ENCODE peak calls at places on chromosomes 3 and 15, in seven cellular contexts. Q is mammary epithelial cell, Z is H1, K is fibroblast of pulmonary artery, R is PC-3, D is neural progenitor cell, N is cardiac fibroblast. B is an unnamed sample.

GRCh38 chr15:76221085-76221767 is 90.0 kb downstream of the ETFA start:
- DNase-seq in Q (no peak), R (no peak), N (no peak), Z (no peak), K (no peak), D (no peak), B (no peak)

GRCh38 chr15:65529754-65530317 is 427 bp upstream of the HACD3 start:
- DNase-seq in N (no peak), Q (no peak), Z (no peak), R (no peak), D (no peak), K (no peak), B (no peak)

GRCh38 chr3:2133191-2133590 is 34.5 kb downstream of the CNTN4 start:
- DNase-seq in R (no peak), Z (no peak), D (no peak), N (no peak), Q (no peak), K (no peak), B (no peak)

GRCh38 chr3:130894130-130894872 is 417 bp downstream of the ATP2C1 start:
- DNase-seq in N (peak), D (peak), Q (no peak), K (peak), R (no peak), Z (no peak), B (peak)

GRCh38 chr15:23687143-23687470 is at the start of gene NDN:
- DNase-seq in Q (no peak), Z (peak), R (no peak), K (peak), N (peak), D (peak), B (peak)

GRCh38 chr15:21261396-21261964 is 178.8 kb downstream of the POTEB3 start:
- DNase-seq in Q (peak), Z (no peak), R (peak), K (no peak), N (no peak), D (no peak), B (peak)

GRCh38 chr3:7444886-7445285 is 584.0 kb downstream of the GRM7 start:
- DNase-seq in D (no peak), Z (no peak), Q (no peak), N (no peak), K (no peak), R (no peak), B (no peak)

GRCh38 chr15:47514251-47514652 is 203.1 kb upstream of the SEMA6D start:
- DNase-seq in N (peak), K (peak), D (no peak), Z (no peak), R (peak), Q (peak), B (peak)

GRCh38 chr3:173510565-173510964 is 113.0 kb downstream of the NLGN1 start:
- DNase-seq in Z (no peak), K (no peak), R (no peak), N (no peak), Q (no peak), D (no peak), B (no peak)

GRCh38 chr15:25805006-25805405 is 58.1 kb downstream of the ATP10A start:
- DNase-seq in Q (no peak), K (no peak), D (no peak), Z (no peak), N (no peak), R (peak), B (no peak)

GRCh38 chr3:184918741-184919140 is 106.8 kb downstream of the VPS8 start:
- DNase-seq in K (no peak), N (no peak), Q (no peak), D (no peak), R (no peak), Z (no peak), B (no peak)

GRCh38 chr3:155233213-155233612 is 60.3 kb downstream of the STRIT1 start:
- DNase-seq in N (peak), Q (peak), Z (no peak), D (no peak), R (peak), K (peak), B (peak)

GRCh38 chr15:32889189-32889588 is 171.4 kb downstream of the GREM1 start:
- DNase-seq in Z (no peak), K (no peak), D (no peak), N (no peak), R (no peak), Q (no peak), B (no peak)

GRCh38 chr3:70658779-70659310 is 346.4 kb upstream of the MDFIC2 start:
- DNase-seq in D (no peak), Z (no peak), N (no peak), R (no peak), K (no peak), Q (no peak), B (no peak)

GRCh38 chr3:182760576-182761164 is 32.6 kb upstream of the ATP11B start:
- DNase-seq in K (no peak), D (no peak), Z (no peak), R (no peak), Q (no peak), N (peak), B (no peak)

GRCh38 chr3:172973799-172974198 is 167.2 kb downstream of the SPATA16 start:
- DNase-seq in R (no peak), Q (no peak), D (no peak), K (no peak), N (no peak), Z (no peak), B (no peak)

DNA sequence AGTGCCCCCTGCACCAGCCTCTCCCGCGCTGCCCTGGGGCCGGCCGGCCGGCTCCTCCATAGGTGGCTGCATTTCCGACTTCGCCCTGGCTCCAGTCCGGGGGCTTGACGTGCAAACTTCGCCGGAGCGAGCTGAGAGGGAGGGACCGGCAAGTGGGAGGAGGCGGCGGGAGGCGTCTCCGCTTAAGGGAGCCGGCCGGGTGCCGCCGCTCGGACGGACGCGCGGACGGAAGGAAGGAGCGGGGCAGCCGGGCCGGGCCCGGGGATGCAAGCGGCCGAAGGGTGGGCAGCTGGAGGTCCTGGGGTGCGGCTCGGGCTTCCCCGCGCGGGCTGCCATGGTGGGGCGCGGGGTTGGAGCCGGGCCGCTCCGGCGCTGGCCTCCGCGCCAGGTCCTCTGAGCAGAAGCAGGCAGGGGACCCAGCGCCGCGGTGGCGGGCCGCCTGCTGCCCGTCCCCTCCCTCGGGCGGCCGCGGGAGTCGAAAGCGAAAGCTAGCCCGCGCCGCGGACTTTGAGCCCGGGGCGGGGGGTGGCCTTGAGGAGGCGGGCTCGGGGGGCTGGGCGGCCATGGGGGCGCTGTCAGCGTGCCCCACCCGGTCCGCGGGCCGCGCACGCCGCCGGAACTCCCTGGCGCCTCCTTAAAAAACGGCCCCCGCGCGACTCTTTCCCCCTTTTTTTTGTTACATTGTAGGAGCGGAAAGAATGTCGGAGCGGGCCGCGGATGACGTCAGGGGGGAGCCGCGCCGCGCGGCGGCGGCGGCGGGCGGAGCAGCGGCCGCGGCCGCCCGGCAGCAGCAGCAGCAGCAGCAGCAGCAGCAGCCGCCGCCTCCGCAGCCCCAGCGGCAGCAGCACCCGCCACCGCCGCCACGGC is at the start of gene SCAANT1:
- DNase-seq in D (peak), K (peak), Q (peak), N (peak), Z (peak), R (peak), B (peak)
- TF ChIP-seq CTCF in D (no peak), K (no peak), Q (no peak), N (no peak), Z (no peak), R (no peak), B (no peak)

GRCh38 chr3:50137567-50137966 is 17.6 kb upstream of the SEMA3F start:
- DNase-seq in Z (no peak), K (no peak), N (no peak), Q (no peak), D (no peak), R (no peak), B (no peak)

GRCh38 chr3:50139308-50139707 is 15.8 kb upstream of the SEMA3F start:
- DNase-seq in K (no peak), Z (peak), D (peak), N (no peak), R (no peak), Q (no peak), B (no peak)

GRCh38 chr3:50136714-50137405 is 18.3 kb upstream of the SEMA3F start:
- DNase-seq in K (no peak), Z (no peak), Q (no peak), R (no peak), N (no peak), D (no peak), B (no peak)

GRCh38 chr3:50139718-50140423 is 15.3 kb upstream of the SEMA3F start:
- DNase-seq in K (no peak), Q (no peak), R (no peak), N (no peak), D (no peak), Z (no peak), B (no peak)

DNA sequence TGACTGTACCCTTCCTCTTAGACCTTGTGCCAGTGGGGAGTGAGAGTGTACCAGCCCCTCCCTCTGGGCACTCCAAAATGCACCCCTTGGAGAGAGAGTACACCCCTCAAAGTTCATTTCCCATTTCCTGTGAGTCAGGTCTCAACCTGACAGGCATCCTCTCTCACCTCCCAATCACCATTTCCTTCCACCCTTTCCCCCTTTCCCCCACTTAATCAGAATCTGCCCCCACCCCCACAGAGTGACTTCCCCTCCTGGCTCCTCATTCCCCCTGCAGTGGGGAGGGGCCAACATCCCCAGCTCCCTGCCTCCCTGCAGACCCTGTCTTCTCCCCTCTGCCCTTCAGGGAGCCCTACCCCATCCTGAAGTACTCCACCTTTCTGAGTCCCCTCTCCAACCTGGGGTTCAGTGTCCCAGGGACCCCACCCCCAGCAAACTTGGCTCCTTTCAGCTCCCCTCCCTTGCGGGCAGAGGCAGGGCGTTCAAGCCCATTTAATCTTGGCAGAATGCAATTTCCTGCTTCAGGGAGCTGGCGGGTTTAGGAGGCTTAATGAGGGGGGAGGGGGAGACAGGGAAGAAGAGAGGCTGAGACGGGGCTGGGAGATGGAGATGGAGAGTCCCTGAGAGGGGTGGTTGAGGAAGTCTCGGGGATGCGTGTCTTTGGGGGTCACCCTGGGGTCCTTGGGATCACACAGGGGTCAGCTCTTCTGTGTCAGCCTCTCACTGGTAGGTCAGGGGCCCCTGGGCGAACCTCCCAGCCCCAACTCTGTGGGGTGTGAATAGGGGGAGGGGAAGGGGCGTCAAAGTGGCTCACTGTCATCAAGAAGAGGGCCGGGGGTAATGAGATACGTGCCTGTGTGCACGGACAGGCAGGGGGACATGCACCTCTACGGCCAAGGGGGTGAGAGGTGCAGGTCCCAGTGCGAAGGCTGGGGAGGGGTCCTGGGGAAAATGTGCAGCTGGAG is 16.6 kb upstream of the SEMA3F start:
- DNase-seq in D (peak), N (peak), K (no peak), R (peak), Q (no peak), Z (peak), B (no peak)
- H3K4me3 ChIP-seq in D (peak), N (no peak), K (peak), R (peak), Q (no peak), Z (no peak), B (no peak)

GRCh38 chr15:43943511-43943910 is 116.7 kb downstream of the WDR76 start:
- DNase-seq in Q (no peak), R (no peak), K (no peak), Z (no peak), N (peak), D (no peak), B (peak)

GRCh38 chr15:43941071-43941470 is 114.3 kb downstream of the WDR76 start:
- DNase-seq in N (no peak), R (no peak), D (no peak), K (no peak), Q (no peak), Z (no peak), B (no peak)

GRCh38 chr15:43941555-43941954 is 114.8 kb downstream of the WDR76 start:
- DNase-seq in N (no peak), K (no peak), D (no peak), Z (no peak), R (no peak), Q (no peak), B (no peak)

GRCh38 chr15:43942157-43942556 is 115.4 kb downstream of the WDR76 start:
- DNase-seq in R (no peak), N (no peak), D (no peak), K (no peak), Z (no peak), Q (no peak), B (no peak)

GRCh38 chr15:43939070-43939469 is 112.3 kb downstream of the WDR76 start:
- DNase-seq in K (peak), R (peak), Z (peak), N (peak), Q (no peak), D (no peak), B (peak)
- TF ChIP-seq CTCF in K (peak), R (peak), Z (peak), N (peak), Q (peak), D (peak), B (peak)

GRCh38 chr3:40169983-40170382 is 139.5 kb upstream of the EIF1B start:
- DNase-seq in Z (no peak), N (no peak), Q (no peak), D (no peak), K (no peak), R (no peak), B (no peak)
- H3K4me3 ChIP-seq in Z (no peak), N (no peak), Q (no peak), D (no peak), K (no peak), R (no peak), B (no peak)

GRCh38 chr3:157067114-157067513 is 92.8 kb downstream of the CCNL1 start:
- DNase-seq in R (no peak), Z (no peak), N (no peak), Q (no peak), K (no peak), D (no peak), B (no peak)
- TF ChIP-seq CTCF in R (no peak), Z (no peak), N (no peak), Q (no peak), K (peak), D (no peak), B (peak)

GRCh38 chr15:89429986-89430385 is 66.4 kb downstream of the RHCG start:
- DNase-seq in R (no peak), Z (no peak), K (no peak), N (no peak), D (no peak), Q (no peak), B (no peak)
- H3K4me3 ChIP-seq in R (peak), Z (no peak), K (no peak), N (no peak), D (no peak), Q (no peak), B (no peak)

GRCh38 chr15:52528465-52529288 is at the start of gene MYO5A:
- DNase-seq in D (peak), R (peak), K (peak), Q (peak), N (peak), Z (peak), B (peak)
- TF ChIP-seq CTCF in D (no peak), R (no peak), K (no peak), Q (no peak), N (no peak), Z (no peak), B (no peak)

GRCh38 chr3:119809249-119810017 is 27.5 kb downstream of the NR1I2 start:
- DNase-seq in N (no peak), Z (no peak), D (no peak), Q (no peak), R (no peak), K (no peak), B (no peak)
- H3K4me3 ChIP-seq in N (peak), Z (peak), D (no peak), Q (peak), R (no peak), K (peak), B (peak)

GRCh38 chr3:128407247-128407646 is 59.4 kb downstream of the DNAJB8 start:
- DNase-seq in N (no peak), K (no peak), D (no peak), Q (no peak), R (no peak), Z (no peak), B (no peak)

GRCh38 chr3:128409621-128410581 is 56.8 kb downstream of the DNAJB8 start:
- DNase-seq in R (no peak), K (no peak), Q (no peak), Z (no peak), D (no peak), N (no peak), B (no peak)

GRCh38 chr3:128407986-128408692 is 58.6 kb downstream of the DNAJB8 start:
- DNase-seq in K (no peak), D (no peak), Q (no peak), R (no peak), Z (no peak), N (no peak), B (no peak)

GRCh38 chr3:128410669-128411573 is 55.8 kb downstream of the DNAJB8 start:
- DNase-seq in Z (no peak), D (no peak), R (no peak), K (no peak), Q (no peak), N (no peak), B (no peak)

GRCh38 chr3:128408693-128409620 is 57.7 kb downstream of the DNAJB8 start:
- DNase-seq in D (no peak), N (no peak), K (no peak), Z (no peak), R (no peak), Q (no peak), B (no peak)
- TF ChIP-seq CTCF in D (peak), N (no peak), K (peak), Z (peak), R (peak), Q (peak), B (peak)

GRCh38 chr15:61640751-61641150 is 411.6 kb upstream of the RORA start:
- DNase-seq in N (no peak), K (no peak), D (peak), Q (no peak), Z (no peak), R (no peak), B (no peak)
- H3K4me3 ChIP-seq in N (no peak), K (no peak), D (no peak), Q (no peak), Z (no peak), R (no peak), B (no peak)